ENCODE peak calls at places on chromosomes 5 and 9, in ten cellular contexts. One of them, this sample, is unnamed.

GRCh38 chr9:34125681-34126206 is 754 bp downstream of the DCAF12 start:
- DNase-seq in stomach: no peak
- DNase-seq in vagina: no peak
- DNase-seq in fibroblast of lung: peak; percentile 21
- DNase-seq in heart right ventricle: no peak
- DNase-seq in CD8-positive, alpha-beta T cell: no peak
- DNase-seq in HepG2: peak; percentile 21
- DNase-seq in cardiac muscle cell: peak; percentile 15
- DNase-seq in mammary epithelial cell: peak; percentile 50
- DNase-seq in breast epithelium: no peak
- DNase-seq in this sample: no peak

GRCh38 chr9:127311239-127311741 is 46.7 kb downstream of the GARNL3 start:
- DNase-seq in stomach: peak; percentile 65
- DNase-seq in vagina: no peak
- DNase-seq in fibroblast of lung: peak; percentile 71
- DNase-seq in heart right ventricle: peak; percentile 58
- DNase-seq in CD8-positive, alpha-beta T cell: peak; percentile 25
- DNase-seq in HepG2: peak; percentile 30
- DNase-seq in cardiac muscle cell: peak; percentile 63
- DNase-seq in mammary epithelial cell: peak; percentile 41
- DNase-seq in breast epithelium: no peak
- DNase-seq in this sample: no peak

GRCh38 chr5:181237758-181238385 is 5.8 kb downstream of the RACK1 start:
- DNase-seq in stomach: no peak
- DNase-seq in vagina: no peak
- DNase-seq in fibroblast of lung: no peak
- DNase-seq in heart right ventricle: no peak
- DNase-seq in CD8-positive, alpha-beta T cell: no peak
- DNase-seq in HepG2: no peak
- DNase-seq in cardiac muscle cell: no peak
- DNase-seq in mammary epithelial cell: no peak
- DNase-seq in breast epithelium: no peak
- DNase-seq in this sample: no peak

GRCh38 chr9:70125621-70126020 is 82.0 kb downstream of the MAMDC2 start:
- DNase-seq in stomach: no peak
- DNase-seq in vagina: no peak
- DNase-seq in fibroblast of lung: no peak
- DNase-seq in heart right ventricle: no peak
- DNase-seq in CD8-positive, alpha-beta T cell: no peak
- DNase-seq in HepG2: no peak
- DNase-seq in cardiac muscle cell: no peak
- DNase-seq in mammary epithelial cell: peak; percentile 71
- DNase-seq in breast epithelium: no peak
- DNase-seq in this sample: no peak

GRCh38 chr9:7154003-7154619 is 396.3 kb downstream of the KDM4C start:
- DNase-seq in stomach: no peak
- DNase-seq in vagina: no peak
- DNase-seq in fibroblast of lung: no peak
- DNase-seq in heart right ventricle: no peak
- DNase-seq in CD8-positive, alpha-beta T cell: no peak
- DNase-seq in HepG2: no peak
- DNase-seq in cardiac muscle cell: no peak
- DNase-seq in mammary epithelial cell: no peak
- DNase-seq in breast epithelium: no peak
- DNase-seq in this sample: no peak

GRCh38 chr9:33813712-33814641 is 3.0 kb upstream of the UBE2R2 start:
- DNase-seq in stomach: no peak
- DNase-seq in vagina: peak; percentile 64
- DNase-seq in fibroblast of lung: peak; percentile 69
- DNase-seq in heart right ventricle: no peak
- DNase-seq in CD8-positive, alpha-beta T cell: no peak
- DNase-seq in HepG2: peak; percentile 50
- DNase-seq in cardiac muscle cell: peak; percentile 59
- DNase-seq in mammary epithelial cell: peak; percentile 93
- DNase-seq in breast epithelium: no peak
- DNase-seq in this sample: peak; percentile 35

GRCh38 chr5:168002116-168002515 is 289.3 kb upstream of the WWC1 start:
- DNase-seq in stomach: no peak
- DNase-seq in vagina: no peak
- DNase-seq in fibroblast of lung: no peak
- DNase-seq in heart right ventricle: no peak
- DNase-seq in CD8-positive, alpha-beta T cell: no peak
- DNase-seq in HepG2: no peak
- DNase-seq in cardiac muscle cell: no peak
- DNase-seq in mammary epithelial cell: no peak
- DNase-seq in breast epithelium: no peak
- DNase-seq in this sample: no peak

GRCh38 chr9:2618289-2618688 is 3.3 kb upstream of the VLDLR start:
- DNase-seq in stomach: no peak
- DNase-seq in vagina: no peak
- DNase-seq in fibroblast of lung: no peak
- DNase-seq in heart right ventricle: no peak
- DNase-seq in CD8-positive, alpha-beta T cell: no peak
- DNase-seq in HepG2: no peak
- DNase-seq in cardiac muscle cell: no peak
- DNase-seq in mammary epithelial cell: no peak
- DNase-seq in breast epithelium: no peak
- DNase-seq in this sample: no peak

GRCh38 chr5:161230222-161230621 is 316.3 kb downstream of the GABRB2 start:
- DNase-seq in stomach: peak; percentile 83
- DNase-seq in vagina: no peak
- DNase-seq in fibroblast of lung: no peak
- DNase-seq in heart right ventricle: no peak
- DNase-seq in CD8-positive, alpha-beta T cell: no peak
- DNase-seq in HepG2: no peak
- DNase-seq in cardiac muscle cell: no peak
- DNase-seq in mammary epithelial cell: peak; percentile 8
- DNase-seq in breast epithelium: no peak
- DNase-seq in this sample: no peak

GRCh38 chr5:1800470-1801060 is 642 bp upstream of the NDUFS6 start:
- DNase-seq in stomach: no peak
- DNase-seq in vagina: no peak
- DNase-seq in fibroblast of lung: peak; percentile 20
- DNase-seq in heart right ventricle: no peak
- DNase-seq in CD8-positive, alpha-beta T cell: peak; percentile 37
- DNase-seq in HepG2: peak; percentile 25
- DNase-seq in cardiac muscle cell: peak; percentile 24
- DNase-seq in mammary epithelial cell: no peak
- DNase-seq in breast epithelium: no peak
- DNase-seq in this sample: no peak

GRCh38 chr9:114051706-114052105 is 26.4 kb downstream of the AMBP start:
- DNase-seq in stomach: no peak
- DNase-seq in vagina: no peak
- DNase-seq in fibroblast of lung: no peak
- DNase-seq in heart right ventricle: no peak
- DNase-seq in CD8-positive, alpha-beta T cell: no peak
- DNase-seq in HepG2: no peak
- DNase-seq in cardiac muscle cell: no peak
- DNase-seq in mammary epithelial cell: no peak
- DNase-seq in breast epithelium: no peak
- DNase-seq in this sample: no peak

GRCh38 chr9:72210522-72210921 is 61.3 kb downstream of the GDA start:
- DNase-seq in stomach: no peak
- DNase-seq in vagina: no peak
- DNase-seq in fibroblast of lung: no peak
- DNase-seq in heart right ventricle: no peak
- DNase-seq in CD8-positive, alpha-beta T cell: no peak
- DNase-seq in HepG2: no peak
- DNase-seq in cardiac muscle cell: no peak
- DNase-seq in mammary epithelial cell: peak; percentile 77
- DNase-seq in breast epithelium: no peak
- DNase-seq in this sample: no peak

GRCh38 chr9:134044944-134045343 is 19.7 kb downstream of the BRD3OS start:
- DNase-seq in stomach: no peak
- DNase-seq in vagina: no peak
- DNase-seq in fibroblast of lung: no peak
- DNase-seq in heart right ventricle: no peak
- DNase-seq in CD8-positive, alpha-beta T cell: no peak
- DNase-seq in HepG2: no peak
- DNase-seq in cardiac muscle cell: no peak
- DNase-seq in mammary epithelial cell: no peak
- DNase-seq in breast epithelium: no peak
- DNase-seq in this sample: peak; percentile 36
- H3K9me3 ChIP-seq in stomach: no peaks in the 10 kb centered on the region
- H3K9me3 ChIP-seq in vagina: no peaks in the 10 kb centered on the region
- H3K9me3 ChIP-seq in fibroblast of lung: no peaks in the 10 kb centered on the region
- H3K9me3 ChIP-seq in heart right ventricle: no peaks in the 10 kb centered on the region
- H3K9me3 ChIP-seq in CD8-positive, alpha-beta T cell: no peaks in the 10 kb centered on the region
- H3K9me3 ChIP-seq in HepG2: no peaks in the 10 kb centered on the region
- H3K9me3 ChIP-seq in cardiac muscle cell: no peaks in the 10 kb centered on the region
- H3K9me3 ChIP-seq in mammary epithelial cell: no peaks in the 10 kb centered on the region
- H3K9me3 ChIP-seq in breast epithelium: no peaks in the 10 kb centered on the region
- H3K9me3 ChIP-seq in this sample: no peaks in the 10 kb centered on the region

GRCh38 chr5:113804943-113805342 is 291.4 kb downstream of the YTHDC2 start:
- DNase-seq in stomach: no peak
- DNase-seq in vagina: no peak
- DNase-seq in fibroblast of lung: no peak
- DNase-seq in heart right ventricle: no peak
- DNase-seq in CD8-positive, alpha-beta T cell: no peak
- DNase-seq in HepG2: no peak
- DNase-seq in cardiac muscle cell: no peak
- DNase-seq in mammary epithelial cell: no peak
- DNase-seq in breast epithelium: no peak
- DNase-seq in this sample: no peak

GRCh38 chr5:113807384-113808053 is 294.0 kb downstream of the YTHDC2 start:
- DNase-seq in stomach: no peak
- DNase-seq in vagina: no peak
- DNase-seq in fibroblast of lung: peak; percentile 33
- DNase-seq in heart right ventricle: no peak
- DNase-seq in CD8-positive, alpha-beta T cell: no peak
- DNase-seq in HepG2: no peak
- DNase-seq in cardiac muscle cell: peak; percentile 37
- DNase-seq in mammary epithelial cell: no peak
- DNase-seq in breast epithelium: no peak
- DNase-seq in this sample: no peak

GRCh38 chr5:113806823-113807222 is 293.3 kb downstream of the YTHDC2 start:
- DNase-seq in stomach: no peak
- DNase-seq in vagina: no peak
- DNase-seq in fibroblast of lung: peak; percentile 21
- DNase-seq in heart right ventricle: no peak
- DNase-seq in CD8-positive, alpha-beta T cell: no peak
- DNase-seq in HepG2: no peak
- DNase-seq in cardiac muscle cell: peak; percentile 39
- DNase-seq in mammary epithelial cell: peak; percentile 3
- DNase-seq in breast epithelium: no peak
- DNase-seq in this sample: no peak

GRCh38 chr5:113804264-113804663 is 290.8 kb downstream of the YTHDC2 start:
- DNase-seq in stomach: no peak
- DNase-seq in vagina: no peak
- DNase-seq in fibroblast of lung: no peak
- DNase-seq in heart right ventricle: no peak
- DNase-seq in CD8-positive, alpha-beta T cell: no peak
- DNase-seq in HepG2: no peak
- DNase-seq in cardiac muscle cell: no peak
- DNase-seq in mammary epithelial cell: peak; percentile 36
- DNase-seq in breast epithelium: no peak
- DNase-seq in this sample: no peak

DNA sequence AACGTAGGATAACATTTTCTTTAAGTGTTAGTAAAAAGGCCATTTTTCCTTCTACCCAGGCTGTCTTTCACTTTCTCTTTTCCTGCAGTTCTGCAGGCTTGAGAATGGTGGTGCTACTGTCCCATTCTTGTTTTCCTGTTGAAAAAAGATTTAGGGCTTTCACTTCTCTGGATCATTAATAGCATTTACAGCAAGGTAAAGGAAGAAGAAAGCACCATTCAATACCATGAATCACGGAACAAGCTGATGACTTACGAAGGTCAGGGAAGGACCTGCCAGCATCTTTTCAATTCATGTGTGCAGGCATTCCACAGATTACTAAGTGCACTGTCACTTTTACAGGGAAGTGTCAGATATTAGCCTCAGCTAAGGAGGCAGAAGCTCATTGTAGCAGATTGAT is 292.8 kb downstream of the YTHDC2 start:
- DNase-seq in stomach: no peak
- DNase-seq in vagina: no peak
- DNase-seq in fibroblast of lung: peak; percentile 45
- DNase-seq in heart right ventricle: no peak
- DNase-seq in CD8-positive, alpha-beta T cell: no peak
- DNase-seq in HepG2: no peak
- DNase-seq in cardiac muscle cell: peak; percentile 49
- DNase-seq in mammary epithelial cell: peak; percentile 17
- DNase-seq in breast epithelium: no peak
- DNase-seq in this sample: no peak
- H3K4me3 ChIP-seq in stomach: no peak overlapping the region
- H3K4me3 ChIP-seq in vagina: no peak overlapping the region
- H3K4me3 ChIP-seq in fibroblast of lung: peak overlapping the region; percentile 35
- H3K4me3 ChIP-seq in heart right ventricle: peak overlapping the region; percentile 2
- H3K4me3 ChIP-seq in CD8-positive, alpha-beta T cell: no peak overlapping the region
- H3K4me3 ChIP-seq in HepG2: no peak overlapping the region
- H3K4me3 ChIP-seq in cardiac muscle cell: no peak overlapping the region
- H3K4me3 ChIP-seq in mammary epithelial cell: no peak overlapping the region
- H3K4me3 ChIP-seq in breast epithelium: no peak overlapping the region
- H3K4me3 ChIP-seq in this sample: no peak overlapping the region

DNA sequence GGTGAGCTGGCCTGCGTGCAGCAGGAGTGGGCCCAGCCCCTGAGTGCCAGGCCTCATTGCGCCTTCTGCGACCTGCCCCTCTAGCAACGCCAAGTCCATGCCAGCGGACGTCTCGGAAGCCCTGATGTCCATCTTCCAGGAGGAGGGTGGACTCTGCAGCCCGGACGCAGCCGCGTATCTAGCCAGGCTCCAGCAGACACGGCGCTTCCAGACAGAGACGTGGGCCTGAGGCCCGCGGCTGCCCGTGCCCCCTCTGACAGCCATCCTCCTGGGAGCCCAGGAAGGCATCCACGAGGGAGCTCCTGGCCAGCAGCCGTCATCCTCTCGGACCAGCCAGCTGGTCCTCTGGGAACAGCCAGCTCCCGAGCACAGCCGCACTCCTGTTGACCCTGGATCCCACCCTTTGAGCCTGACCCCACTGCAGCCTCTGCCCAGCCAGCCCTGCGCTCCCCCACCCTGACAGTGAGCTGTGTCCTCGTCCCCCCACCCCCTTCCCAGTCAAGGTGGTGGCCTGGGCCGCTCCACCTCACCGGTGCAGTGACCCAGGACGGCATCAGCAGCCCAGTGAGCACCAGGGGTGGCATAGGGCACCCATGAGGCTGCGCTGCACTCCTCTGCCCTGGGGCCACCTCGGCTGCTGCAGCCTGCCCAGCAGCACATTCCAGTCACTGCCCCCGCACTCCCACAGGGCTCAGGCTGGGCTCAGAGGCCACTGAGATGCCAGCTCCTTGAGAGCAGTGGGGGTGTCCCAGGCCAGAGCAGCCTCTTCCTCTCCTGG is 5.7 kb downstream of the RNF208 start:
- DNase-seq in stomach: no peak
- DNase-seq in vagina: no peak
- DNase-seq in fibroblast of lung: no peak
- DNase-seq in heart right ventricle: no peak
- DNase-seq in CD8-positive, alpha-beta T cell: no peak
- DNase-seq in HepG2: no peak
- DNase-seq in cardiac muscle cell: no peak
- DNase-seq in mammary epithelial cell: no peak
- DNase-seq in breast epithelium: no peak
- DNase-seq in this sample: no peak
- TF ChIP-seq CTCF in stomach: no peak
- TF ChIP-seq CTCF in vagina: no peak
- TF ChIP-seq CTCF in fibroblast of lung: no peak
- TF ChIP-seq CTCF in heart right ventricle: no peak
- TF ChIP-seq CTCF in CD8-positive, alpha-beta T cell: no peak
- TF ChIP-seq CTCF in HepG2: no peak
- TF ChIP-seq CTCF in cardiac muscle cell: no peak
- TF ChIP-seq CTCF in mammary epithelial cell: no peak
- TF ChIP-seq CTCF in breast epithelium: no peak
- TF ChIP-seq CTCF in this sample: no peak

GRCh38 chr5:141362719-141363118 is 1.2 kb upstream of the PCDHGA5 start:
- DNase-seq in stomach: no peak
- DNase-seq in vagina: no peak
- DNase-seq in fibroblast of lung: no peak
- DNase-seq in heart right ventricle: no peak
- DNase-seq in CD8-positive, alpha-beta T cell: no peak
- DNase-seq in HepG2: no peak
- DNase-seq in cardiac muscle cell: no peak
- DNase-seq in mammary epithelial cell: no peak
- DNase-seq in breast epithelium: no peak
- DNase-seq in this sample: no peak
- H3K9me3 ChIP-seq in stomach: peaks cover 97% of the 10 kb centered on the region
- H3K9me3 ChIP-seq in vagina: peaks cover 68% of the 10 kb centered on the region
- H3K9me3 ChIP-seq in fibroblast of lung: peaks cover 5% of the 10 kb centered on the region
- H3K9me3 ChIP-seq in heart right ventricle: peaks cover 3% of the 10 kb centered on the region
- H3K9me3 ChIP-seq in CD8-positive, alpha-beta T cell: peaks cover 11% of the 10 kb centered on the region
- H3K9me3 ChIP-seq in HepG2: peaks cover 54% of the 10 kb centered on the region
- H3K9me3 ChIP-seq in cardiac muscle cell: peaks cover 3% of the 10 kb centered on the region
- H3K9me3 ChIP-seq in mammary epithelial cell: peaks cover 46% of the 10 kb centered on the region
- H3K9me3 ChIP-seq in breast epithelium: peaks cover 83% of the 10 kb centered on the region
- H3K9me3 ChIP-seq in this sample: peaks cover 68% of the 10 kb centered on the region

This sample was measured in mucosa of descending colon.